ENCODE peak calls at places on chromosome 10, in five cellular contexts. One of them, this sample, is unnamed.

GRCh38 chr10:30805061-30805460 is 175.5 kb upstream of the LYZL2 start:
- ATAC-seq in Panc1: no peak
- ATAC-seq in RWPE2: no peak
- ATAC-seq in CD8-positive, alpha-beta T cell: no peak
- ATAC-seq in heart right ventricle: no peak
- ATAC-seq in this sample: no peak

GRCh38 chr10:133401981-133402725 is 8.2 kb downstream of the MTG1 start:
- ATAC-seq in RWPE2: no peak
- ATAC-seq in CD8-positive, alpha-beta T cell: no peak
- ATAC-seq in heart right ventricle: no peak
- ATAC-seq in Panc1: no peak
- ATAC-seq in this sample: no peak

GRCh38 chr10:110263164-110263563 is 41.6 kb downstream of the SMNDC1 start:
- ATAC-seq in CD8-positive, alpha-beta T cell: no peak
- ATAC-seq in Panc1: no peak
- ATAC-seq in heart right ventricle: peak; percentile 29
- ATAC-seq in RWPE2: no peak
- ATAC-seq in this sample: peak; percentile 76

GRCh38 chr10:59047180-59047579 is 129.3 kb upstream of the PHYHIPL start:
- ATAC-seq in heart right ventricle: no peak
- ATAC-seq in Panc1: no peak
- ATAC-seq in RWPE2: no peak
- ATAC-seq in CD8-positive, alpha-beta T cell: no peak
- ATAC-seq in this sample: no peak

GRCh38 chr10:113879691-113880090 is 25.2 kb downstream of the NHLRC2 start:
- ATAC-seq in Panc1: no peak
- ATAC-seq in RWPE2: no peak
- ATAC-seq in heart right ventricle: no peak
- ATAC-seq in CD8-positive, alpha-beta T cell: no peak
- ATAC-seq in this sample: no peak

GRCh38 chr10:60962946-60963345 is 19.0 kb upstream of the RHOBTB1 start:
- ATAC-seq in Panc1: no peak
- ATAC-seq in CD8-positive, alpha-beta T cell: no peak
- ATAC-seq in heart right ventricle: no peak
- ATAC-seq in RWPE2: no peak
- ATAC-seq in this sample: no peak

GRCh38 chr10:83542774-83543291 is 596.5 kb upstream of the GHITM start:
- ATAC-seq in heart right ventricle: no peak
- ATAC-seq in Panc1: no peak
- ATAC-seq in RWPE2: no peak
- ATAC-seq in CD8-positive, alpha-beta T cell: no peak
- ATAC-seq in this sample: peak; percentile 35

GRCh38 chr10:43682956-43683355 is 34.3 kb upstream of the ZNF32 start:
- ATAC-seq in Panc1: no peak
- ATAC-seq in heart right ventricle: no peak
- ATAC-seq in RWPE2: no peak
- ATAC-seq in CD8-positive, alpha-beta T cell: no peak
- ATAC-seq in this sample: no peak

GRCh38 chr10:88428442-88428841 is 154.7 kb downstream of the RNLS start:
- ATAC-seq in Panc1: peak; percentile 72
- ATAC-seq in CD8-positive, alpha-beta T cell: no peak
- ATAC-seq in RWPE2: peak; percentile 76
- ATAC-seq in heart right ventricle: no peak
- ATAC-seq in this sample: no peak

GRCh38 chr10:14327535-14327934 is 3.2 kb downstream of the FRMD4A start:
- ATAC-seq in RWPE2: no peak
- ATAC-seq in Panc1: no peak
- ATAC-seq in heart right ventricle: no peak
- ATAC-seq in CD8-positive, alpha-beta T cell: no peak
- ATAC-seq in this sample: no peak

GRCh38 chr10:114638874-114639625 is 19.0 kb downstream of the ABLIM1 start:
- ATAC-seq in CD8-positive, alpha-beta T cell: no peak
- ATAC-seq in RWPE2: peak; percentile 22
- ATAC-seq in heart right ventricle: no peak
- ATAC-seq in Panc1: peak; percentile 54
- ATAC-seq in this sample: no peak

GRCh38 chr10:14384096-14384730 is 53.5 kb upstream of the FRMD4A start:
- ATAC-seq in RWPE2: peak; percentile 35
- ATAC-seq in CD8-positive, alpha-beta T cell: no peak
- ATAC-seq in heart right ventricle: no peak
- ATAC-seq in Panc1: no peak
- ATAC-seq in this sample: no peak

GRCh38 chr10:132931258-132931657 is 11.1 kb downstream of the CFAP46 start:
- ATAC-seq in Panc1: no peak
- ATAC-seq in CD8-positive, alpha-beta T cell: no peak
- ATAC-seq in heart right ventricle: no peak
- ATAC-seq in RWPE2: no peak
- ATAC-seq in this sample: no peak

GRCh38 chr10:119619215-119619614 is 22.5 kb upstream of the TIAL1 start:
- ATAC-seq in heart right ventricle: peak; percentile 75
- ATAC-seq in CD8-positive, alpha-beta T cell: no peak
- ATAC-seq in RWPE2: no peak
- ATAC-seq in Panc1: no peak
- ATAC-seq in this sample: peak; percentile 12

GRCh38 chr10:31343551-31343950 is 24.5 kb downstream of the ZEB1 start:
- ATAC-seq in CD8-positive, alpha-beta T cell: no peak
- ATAC-seq in heart right ventricle: no peak
- ATAC-seq in Panc1: no peak
- ATAC-seq in RWPE2: no peak
- ATAC-seq in this sample: no peak

GRCh38 chr10:56585447-56586171 is 224.6 kb upstream of the ZWINT start:
- ATAC-seq in RWPE2: no peak
- ATAC-seq in Panc1: no peak
- ATAC-seq in CD8-positive, alpha-beta T cell: no peak
- ATAC-seq in heart right ventricle: peak; percentile 91
- ATAC-seq in this sample: no peak

GRCh38 chr10:7157091-7157490 is 253.7 kb downstream of the SFMBT2 start:
- ATAC-seq in RWPE2: no peak
- ATAC-seq in Panc1: no peak
- ATAC-seq in CD8-positive, alpha-beta T cell: no peak
- ATAC-seq in heart right ventricle: no peak
- ATAC-seq in this sample: no peak

GRCh38 chr10:29881336-29881751 is 178.0 kb downstream of the JCAD start:
- ATAC-seq in Panc1: no peak
- ATAC-seq in CD8-positive, alpha-beta T cell: no peak
- ATAC-seq in heart right ventricle: peak; percentile 70
- ATAC-seq in RWPE2: no peak
- ATAC-seq in this sample: peak; percentile 78

GRCh38 chr10:2356670-2357069 is 619.3 kb upstream of the ADARB2 start:
- ATAC-seq in RWPE2: no peak
- ATAC-seq in heart right ventricle: no peak
- ATAC-seq in CD8-positive, alpha-beta T cell: no peak
- ATAC-seq in Panc1: no peak
- ATAC-seq in this sample: no peak

GRCh38 chr10:10914129-10914528 is 103.5 kb upstream of the CELF2 start:
- ATAC-seq in Panc1: no peak
- ATAC-seq in heart right ventricle: peak; percentile 80
- ATAC-seq in CD8-positive, alpha-beta T cell: no peak
- ATAC-seq in RWPE2: no peak
- ATAC-seq in this sample: peak; percentile 46

DNA sequence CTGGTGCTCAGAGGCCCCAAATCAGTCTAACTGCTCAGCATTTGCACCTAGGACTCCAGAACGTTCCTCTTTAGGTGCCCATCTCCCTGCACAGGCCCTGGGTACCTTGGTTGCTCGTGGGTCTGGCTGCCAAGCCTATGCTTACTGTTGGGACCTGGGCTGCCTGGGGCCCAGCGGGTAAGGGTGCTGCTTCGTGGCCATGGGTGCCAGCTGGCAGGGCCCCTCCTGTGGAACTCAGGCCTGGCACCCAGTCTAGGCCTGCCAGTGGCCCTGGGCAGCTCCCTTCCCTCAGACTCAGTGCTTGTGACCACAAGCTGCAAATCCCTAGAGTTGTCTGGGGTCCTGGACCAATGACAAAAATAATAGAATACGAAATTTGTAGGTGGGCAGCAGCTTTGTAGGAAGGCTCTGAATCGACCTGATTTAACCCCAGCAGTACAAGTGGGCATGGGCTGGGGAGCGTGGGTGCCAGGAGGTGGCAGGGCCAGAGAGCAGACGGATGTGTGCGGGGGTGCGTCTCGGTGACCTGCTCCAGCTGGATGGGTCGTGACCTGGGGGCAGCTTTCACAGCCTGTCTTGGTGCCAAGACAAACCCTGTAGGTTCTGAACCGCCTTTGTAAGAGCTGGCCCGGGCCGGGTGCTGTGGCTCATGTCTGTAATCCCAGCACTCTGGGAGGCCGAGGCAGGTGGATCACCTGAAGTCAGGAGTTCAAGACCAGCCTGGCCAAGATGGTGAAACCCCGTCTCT is 69.7 kb downstream of the MKI67 start:
- ATAC-seq in heart right ventricle: peak; percentile 33
- ATAC-seq in Panc1: no peak
- ATAC-seq in RWPE2: no peak
- ATAC-seq in CD8-positive, alpha-beta T cell: no peak
- ATAC-seq in this sample: no peak
- H3K36me3 ChIP-seq in heart right ventricle: peaks cover 84% of the 10 kb centered on the region
- H3K36me3 ChIP-seq in Panc1: no peaks in the 10 kb centered on the region
- H3K36me3 ChIP-seq in RWPE2: peaks cover 25% of the 10 kb centered on the region
- H3K36me3 ChIP-seq in CD8-positive, alpha-beta T cell: peaks cover 22% of the 10 kb centered on the region
- H3K36me3 ChIP-seq in this sample: no peaks in the 10 kb centered on the region

GRCh38 chr10:21518629-21519321 is 6.7 kb downstream of the SKIDA1 start:
- ATAC-seq in heart right ventricle: peak; percentile 59
- ATAC-seq in CD8-positive, alpha-beta T cell: no peak
- ATAC-seq in Panc1: peak; percentile 17
- ATAC-seq in RWPE2: no peak
- ATAC-seq in this sample: no peak
- H3K4me3 ChIP-seq in heart right ventricle: peak overlapping the region; percentile 61
- H3K4me3 ChIP-seq in CD8-positive, alpha-beta T cell: no peak overlapping the region
- H3K4me3 ChIP-seq in Panc1: peak overlapping the region; percentile 62
- H3K4me3 ChIP-seq in RWPE2: peak overlapping the region; percentile 62
- H3K4me3 ChIP-seq in this sample: peak overlapping the region; percentile 68

GRCh38 chr10:251982-252582 is 116.8 kb downstream of the ZMYND11 start:
- ATAC-seq in Panc1: no peak
- ATAC-seq in heart right ventricle: no peak
- ATAC-seq in RWPE2: no peak
- ATAC-seq in CD8-positive, alpha-beta T cell: no peak
- ATAC-seq in this sample: no peak

GRCh38 chr10:244227-244626 is 109.0 kb downstream of the ZMYND11 start:
- ATAC-seq in RWPE2: no peak
- ATAC-seq in CD8-positive, alpha-beta T cell: no peak
- ATAC-seq in Panc1: no peak
- ATAC-seq in heart right ventricle: no peak
- ATAC-seq in this sample: no peak

GRCh38 chr10:246431-246830 is 111.2 kb downstream of the ZMYND11 start:
- ATAC-seq in CD8-positive, alpha-beta T cell: no peak
- ATAC-seq in heart right ventricle: no peak
- ATAC-seq in RWPE2: no peak
- ATAC-seq in Panc1: no peak
- ATAC-seq in this sample: no peak

GRCh38 chr10:247480-247879 is 112.2 kb downstream of the ZMYND11 start:
- ATAC-seq in heart right ventricle: no peak
- ATAC-seq in CD8-positive, alpha-beta T cell: no peak
- ATAC-seq in Panc1: no peak
- ATAC-seq in RWPE2: no peak
- ATAC-seq in this sample: no peak

GRCh38 chr10:248307-248706 is 113.1 kb downstream of the ZMYND11 start:
- ATAC-seq in RWPE2: no peak
- ATAC-seq in Panc1: no peak
- ATAC-seq in CD8-positive, alpha-beta T cell: peak; percentile 40
- ATAC-seq in heart right ventricle: no peak
- ATAC-seq in this sample: no peak
- H3K36me3 ChIP-seq in RWPE2: peaks cover 44% of the 10 kb centered on the region
- H3K36me3 ChIP-seq in Panc1: peaks cover 5% of the 10 kb centered on the region
- H3K36me3 ChIP-seq in CD8-positive, alpha-beta T cell: peaks cover 28% of the 10 kb centered on the region
- H3K36me3 ChIP-seq in heart right ventricle: peaks cover 100% of the 10 kb centered on the region
- H3K36me3 ChIP-seq in this sample: peaks cover 6% of the 10 kb centered on the region

DNA sequence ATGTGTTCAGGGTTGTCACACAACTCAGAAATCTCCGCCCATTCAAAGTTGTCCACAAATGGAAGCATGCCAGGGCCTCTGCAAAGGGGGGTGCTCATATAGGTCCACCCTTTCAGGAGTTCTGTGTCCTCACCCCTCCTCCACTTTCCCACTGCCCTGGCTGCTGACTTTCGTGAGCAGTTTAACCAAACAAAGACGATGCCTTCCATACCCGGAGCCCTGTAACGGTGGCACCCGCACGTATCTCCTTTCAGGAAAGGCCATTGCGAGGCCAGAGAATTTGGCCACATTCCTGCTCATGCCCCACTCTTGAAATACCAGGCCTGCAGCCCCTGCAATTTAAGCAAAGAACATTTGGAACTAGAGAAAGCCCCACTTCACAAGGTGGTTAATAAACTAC is 1.4 kb downstream of the CPXM2 start:
- ATAC-seq in RWPE2: no peak
- ATAC-seq in Panc1: no peak
- ATAC-seq in heart right ventricle: peak; percentile 17
- ATAC-seq in CD8-positive, alpha-beta T cell: no peak
- ATAC-seq in this sample: peak; percentile 39
- H3K4me3 ChIP-seq in RWPE2: no peak overlapping the region
- H3K4me3 ChIP-seq in Panc1: no peak overlapping the region
- H3K4me3 ChIP-seq in heart right ventricle: peak overlapping the region; percentile 60
- H3K4me3 ChIP-seq in CD8-positive, alpha-beta T cell: no peak overlapping the region
- H3K4me3 ChIP-seq in this sample: peak overlapping the region; percentile 78

GRCh38 chr10:42491001-42491592 is 147.3 kb downstream of the ZNF33B start:
- ATAC-seq in CD8-positive, alpha-beta T cell: no peak
- ATAC-seq in heart right ventricle: no peak
- ATAC-seq in RWPE2: no peak
- ATAC-seq in Panc1: no peak
- ATAC-seq in this sample: no peak

GRCh38 chr10:42488416-42488815 is 150.0 kb downstream of the ZNF33B start:
- ATAC-seq in CD8-positive, alpha-beta T cell: no peak
- ATAC-seq in RWPE2: no peak
- ATAC-seq in Panc1: no peak
- ATAC-seq in heart right ventricle: no peak
- ATAC-seq in this sample: no peak

GRCh38 chr10:42491801-42492200 is 146.6 kb downstream of the ZNF33B start:
- ATAC-seq in heart right ventricle: no peak
- ATAC-seq in Panc1: no peak
- ATAC-seq in CD8-positive, alpha-beta T cell: no peak
- ATAC-seq in RWPE2: no peak
- ATAC-seq in this sample: no peak

GRCh38 chr10:42490368-42490767 is 148.0 kb downstream of the ZNF33B start:
- ATAC-seq in RWPE2: no peak
- ATAC-seq in CD8-positive, alpha-beta T cell: no peak
- ATAC-seq in heart right ventricle: no peak
- ATAC-seq in Panc1: no peak
- ATAC-seq in this sample: no peak
- H3K36me3 ChIP-seq in RWPE2: no peaks in the 10 kb centered on the region
- H3K36me3 ChIP-seq in CD8-positive, alpha-beta T cell: no peaks in the 10 kb centered on the region
- H3K36me3 ChIP-seq in heart right ventricle: no peaks in the 10 kb centered on the region
- H3K36me3 ChIP-seq in Panc1: peaks cover 5% of the 10 kb centered on the region
- H3K36me3 ChIP-seq in this sample: no peaks in the 10 kb centered on the region

DNA sequence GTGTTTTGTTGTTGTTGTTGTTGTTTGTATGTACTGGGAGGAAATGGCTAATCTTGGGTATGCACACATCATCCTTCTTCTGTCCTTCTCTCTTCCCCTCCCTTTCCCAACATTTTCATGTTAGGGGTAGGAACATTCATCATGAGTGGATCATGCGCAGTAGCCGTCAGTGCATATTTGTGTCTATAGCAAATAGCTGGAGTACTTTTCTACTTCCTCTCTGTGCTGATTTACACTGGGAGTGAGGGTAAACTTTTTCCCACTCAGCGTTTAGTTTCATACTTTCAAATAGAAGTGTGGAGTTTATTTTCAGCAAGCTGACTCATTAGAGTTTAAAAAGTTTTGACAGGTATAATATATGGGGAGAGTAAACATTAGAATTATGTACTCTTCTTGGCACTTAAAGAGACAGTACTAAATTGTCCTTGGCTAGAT is 80.5 kb upstream of the PRKG1 start:
- ATAC-seq in Panc1: no peak
- ATAC-seq in CD8-positive, alpha-beta T cell: no peak
- ATAC-seq in RWPE2: peak; percentile 49
- ATAC-seq in heart right ventricle: no peak
- ATAC-seq in this sample: peak; percentile 38
- H3K4me3 ChIP-seq in Panc1: no peak overlapping the region
- H3K4me3 ChIP-seq in CD8-positive, alpha-beta T cell: no peak overlapping the region
- H3K4me3 ChIP-seq in RWPE2: no peak overlapping the region
- H3K4me3 ChIP-seq in heart right ventricle: peak overlapping the region; percentile 79
- H3K4me3 ChIP-seq in this sample: peak overlapping the region; percentile 1

This sample was measured in gastroesophageal sphincter.